ENCODE peak calls at places on chromosomes 6 and 20, in five cellular contexts. One of them, this sample, is unnamed.

GRCh38 chr20:18692453-18692852 is 104.6 kb downstream of the DTD1 start:
- DNase-seq in posterior vena cava: no peak
- DNase-seq in brain microvascular endothelial cell: no peak
- DNase-seq in SJSA1: no peak
- DNase-seq in stimulated activated effector memory CD8-positive, alpha-beta T cell treated with anti-CD3 and anti-CD28 coated beads, Interleukin-12 subunit alpha, Interleukin-12 subunit beta, amount 100 ng/mL, for 72 hours: no peak
- DNase-seq in this sample: no peak

GRCh38 chr6:68958327-68958726 is 323.2 kb downstream of the ADGRB3 start:
- DNase-seq in brain microvascular endothelial cell: no peak
- DNase-seq in SJSA1: no peak
- DNase-seq in posterior vena cava: no peak
- DNase-seq in stimulated activated effector memory CD8-positive, alpha-beta T cell treated with anti-CD3 and anti-CD28 coated beads, Interleukin-12 subunit alpha, Interleukin-12 subunit beta, amount 100 ng/mL, for 72 hours: no peak
- DNase-seq in this sample: no peak

GRCh38 chr6:137873273-137873762 is 6.3 kb downstream of the TNFAIP3 start:
- DNase-seq in brain microvascular endothelial cell: peak; percentile 93
- DNase-seq in SJSA1: peak; percentile 81
- DNase-seq in stimulated activated effector memory CD8-positive, alpha-beta T cell treated with anti-CD3 and anti-CD28 coated beads, Interleukin-12 subunit alpha, Interleukin-12 subunit beta, amount 100 ng/mL, for 72 hours: peak; percentile 82
- DNase-seq in posterior vena cava: no peak
- DNase-seq in this sample: no peak

GRCh38 chr20:38247166-38247509 is 13.4 kb downstream of the KIAA1755 start:
- DNase-seq in stimulated activated effector memory CD8-positive, alpha-beta T cell treated with anti-CD3 and anti-CD28 coated beads, Interleukin-12 subunit alpha, Interleukin-12 subunit beta, amount 100 ng/mL, for 72 hours: no peak
- DNase-seq in posterior vena cava: peak; percentile 54
- DNase-seq in SJSA1: no peak
- DNase-seq in brain microvascular endothelial cell: no peak
- DNase-seq in this sample: no peak

GRCh38 chr6:82573200-82573972 is 209.8 kb downstream of the TPBG start:
- DNase-seq in brain microvascular endothelial cell: no peak
- DNase-seq in stimulated activated effector memory CD8-positive, alpha-beta T cell treated with anti-CD3 and anti-CD28 coated beads, Interleukin-12 subunit alpha, Interleukin-12 subunit beta, amount 100 ng/mL, for 72 hours: no peak
- DNase-seq in posterior vena cava: no peak
- DNase-seq in SJSA1: no peak
- DNase-seq in this sample: no peak

GRCh38 chr20:41509801-41510200 is 108.4 kb downstream of the CHD6 start:
- DNase-seq in posterior vena cava: no peak
- DNase-seq in brain microvascular endothelial cell: peak; percentile 29
- DNase-seq in stimulated activated effector memory CD8-positive, alpha-beta T cell treated with anti-CD3 and anti-CD28 coated beads, Interleukin-12 subunit alpha, Interleukin-12 subunit beta, amount 100 ng/mL, for 72 hours: no peak
- DNase-seq in SJSA1: no peak
- DNase-seq in this sample: no peak

GRCh38 chr6:165986647-165987482 is 180.8 kb downstream of the TBXT start:
- DNase-seq in SJSA1: no peak
- DNase-seq in posterior vena cava: no peak
- DNase-seq in stimulated activated effector memory CD8-positive, alpha-beta T cell treated with anti-CD3 and anti-CD28 coated beads, Interleukin-12 subunit alpha, Interleukin-12 subunit beta, amount 100 ng/mL, for 72 hours: no peak
- DNase-seq in brain microvascular endothelial cell: no peak
- DNase-seq in this sample: no peak

GRCh38 chr6:43299338-43300293 is 1.6 kb downstream of the SLC22A7 start:
- DNase-seq in SJSA1: no peak
- DNase-seq in brain microvascular endothelial cell: no peak
- DNase-seq in posterior vena cava: peak; percentile 69
- DNase-seq in stimulated activated effector memory CD8-positive, alpha-beta T cell treated with anti-CD3 and anti-CD28 coated beads, Interleukin-12 subunit alpha, Interleukin-12 subunit beta, amount 100 ng/mL, for 72 hours: no peak
- DNase-seq in this sample: no peak

GRCh38 chr6:4358414-4359107 is 223.2 kb upstream of the ECI2 start:
- DNase-seq in posterior vena cava: peak; percentile 97
- DNase-seq in stimulated activated effector memory CD8-positive, alpha-beta T cell treated with anti-CD3 and anti-CD28 coated beads, Interleukin-12 subunit alpha, Interleukin-12 subunit beta, amount 100 ng/mL, for 72 hours: no peak
- DNase-seq in SJSA1: peak; percentile 99
- DNase-seq in brain microvascular endothelial cell: peak; percentile 100
- DNase-seq in this sample: peak; percentile 94

GRCh38 chr6:54719633-54720032 is 126.9 kb upstream of the FAM83B start:
- DNase-seq in brain microvascular endothelial cell: no peak
- DNase-seq in posterior vena cava: no peak
- DNase-seq in stimulated activated effector memory CD8-positive, alpha-beta T cell treated with anti-CD3 and anti-CD28 coated beads, Interleukin-12 subunit alpha, Interleukin-12 subunit beta, amount 100 ng/mL, for 72 hours: no peak
- DNase-seq in SJSA1: no peak
- DNase-seq in this sample: no peak

GRCh38 chr6:21504790-21505189 is 88.8 kb upstream of the SOX4 start:
- DNase-seq in SJSA1: no peak
- DNase-seq in posterior vena cava: no peak
- DNase-seq in brain microvascular endothelial cell: no peak
- DNase-seq in stimulated activated effector memory CD8-positive, alpha-beta T cell treated with anti-CD3 and anti-CD28 coated beads, Interleukin-12 subunit alpha, Interleukin-12 subunit beta, amount 100 ng/mL, for 72 hours: no peak
- DNase-seq in this sample: no peak

GRCh38 chr6:109702797-109703196 is 11.7 kb downstream of the FIG4 start:
- DNase-seq in SJSA1: no peak
- DNase-seq in brain microvascular endothelial cell: no peak
- DNase-seq in stimulated activated effector memory CD8-positive, alpha-beta T cell treated with anti-CD3 and anti-CD28 coated beads, Interleukin-12 subunit alpha, Interleukin-12 subunit beta, amount 100 ng/mL, for 72 hours: no peak
- DNase-seq in posterior vena cava: no peak
- DNase-seq in this sample: no peak

GRCh38 chr20:59580208-59580980 is 23.9 kb upstream of the PHACTR3 start:
- DNase-seq in brain microvascular endothelial cell: no peak
- DNase-seq in posterior vena cava: no peak
- DNase-seq in stimulated activated effector memory CD8-positive, alpha-beta T cell treated with anti-CD3 and anti-CD28 coated beads, Interleukin-12 subunit alpha, Interleukin-12 subunit beta, amount 100 ng/mL, for 72 hours: no peak
- DNase-seq in SJSA1: no peak
- DNase-seq in this sample: peak; percentile 64

GRCh38 chr20:31708839-31709534 is 13.7 kb downstream of the BCL2L1 start:
- DNase-seq in brain microvascular endothelial cell: no peak
- DNase-seq in posterior vena cava: no peak
- DNase-seq in SJSA1: no peak
- DNase-seq in stimulated activated effector memory CD8-positive, alpha-beta T cell treated with anti-CD3 and anti-CD28 coated beads, Interleukin-12 subunit alpha, Interleukin-12 subunit beta, amount 100 ng/mL, for 72 hours: no peak
- DNase-seq in this sample: no peak

GRCh38 chr6:1538348-1538747 is 71.4 kb upstream of the FOXC1 start:
- DNase-seq in brain microvascular endothelial cell: no peak
- DNase-seq in SJSA1: no peak
- DNase-seq in posterior vena cava: no peak
- DNase-seq in stimulated activated effector memory CD8-positive, alpha-beta T cell treated with anti-CD3 and anti-CD28 coated beads, Interleukin-12 subunit alpha, Interleukin-12 subunit beta, amount 100 ng/mL, for 72 hours: no peak
- DNase-seq in this sample: no peak

GRCh38 chr6:147689398-147689797 is 180.9 kb downstream of the SAMD5 start:
- DNase-seq in stimulated activated effector memory CD8-positive, alpha-beta T cell treated with anti-CD3 and anti-CD28 coated beads, Interleukin-12 subunit alpha, Interleukin-12 subunit beta, amount 100 ng/mL, for 72 hours: no peak
- DNase-seq in posterior vena cava: no peak
- DNase-seq in brain microvascular endothelial cell: no peak
- DNase-seq in SJSA1: no peak
- DNase-seq in this sample: no peak

GRCh38 chr6:131900231-131900630 is 50.9 kb downstream of the CCN2 start:
- DNase-seq in posterior vena cava: no peak
- DNase-seq in SJSA1: no peak
- DNase-seq in stimulated activated effector memory CD8-positive, alpha-beta T cell treated with anti-CD3 and anti-CD28 coated beads, Interleukin-12 subunit alpha, Interleukin-12 subunit beta, amount 100 ng/mL, for 72 hours: no peak
- DNase-seq in brain microvascular endothelial cell: no peak
- DNase-seq in this sample: no peak

GRCh38 chr6:17096657-17097056 is 5.2 kb upstream of the STMND1 start:
- DNase-seq in SJSA1: no peak
- DNase-seq in posterior vena cava: no peak
- DNase-seq in brain microvascular endothelial cell: no peak
- DNase-seq in stimulated activated effector memory CD8-positive, alpha-beta T cell treated with anti-CD3 and anti-CD28 coated beads, Interleukin-12 subunit alpha, Interleukin-12 subunit beta, amount 100 ng/mL, for 72 hours: no peak
- DNase-seq in this sample: no peak

GRCh38 chr20:47274449-47275108 is 81.9 kb downstream of the ZMYND8 start:
- DNase-seq in brain microvascular endothelial cell: peak; percentile 89
- DNase-seq in posterior vena cava: no peak
- DNase-seq in stimulated activated effector memory CD8-positive, alpha-beta T cell treated with anti-CD3 and anti-CD28 coated beads, Interleukin-12 subunit alpha, Interleukin-12 subunit beta, amount 100 ng/mL, for 72 hours: no peak
- DNase-seq in SJSA1: peak; percentile 64
- DNase-seq in this sample: no peak

GRCh38 chr20:17742426-17743130 is 42.8 kb downstream of the BANF2 start:
- DNase-seq in brain microvascular endothelial cell: no peak
- DNase-seq in posterior vena cava: no peak
- DNase-seq in stimulated activated effector memory CD8-positive, alpha-beta T cell treated with anti-CD3 and anti-CD28 coated beads, Interleukin-12 subunit alpha, Interleukin-12 subunit beta, amount 100 ng/mL, for 72 hours: no peak
- DNase-seq in SJSA1: no peak
- DNase-seq in this sample: no peak

GRCh38 chr6:121791396-121792315 is 356.2 kb downstream of the GJA1 start:
- DNase-seq in stimulated activated effector memory CD8-positive, alpha-beta T cell treated with anti-CD3 and anti-CD28 coated beads, Interleukin-12 subunit alpha, Interleukin-12 subunit beta, amount 100 ng/mL, for 72 hours: no peak
- DNase-seq in brain microvascular endothelial cell: no peak
- DNase-seq in posterior vena cava: no peak
- DNase-seq in SJSA1: no peak
- DNase-seq in this sample: no peak

GRCh38 chr6:138160329-138161117 is 1.2 kb upstream of the ARFGEF3 start:
- DNase-seq in stimulated activated effector memory CD8-positive, alpha-beta T cell treated with anti-CD3 and anti-CD28 coated beads, Interleukin-12 subunit alpha, Interleukin-12 subunit beta, amount 100 ng/mL, for 72 hours: no peak
- DNase-seq in brain microvascular endothelial cell: no peak
- DNase-seq in posterior vena cava: no peak
- DNase-seq in SJSA1: no peak
- DNase-seq in this sample: no peak

GRCh38 chr6:159701413-159701999 is 8.5 kb upstream of the SOD2 start:
- DNase-seq in SJSA1: peak; percentile 49
- DNase-seq in brain microvascular endothelial cell: peak; percentile 37
- DNase-seq in posterior vena cava: no peak
- DNase-seq in stimulated activated effector memory CD8-positive, alpha-beta T cell treated with anti-CD3 and anti-CD28 coated beads, Interleukin-12 subunit alpha, Interleukin-12 subunit beta, amount 100 ng/mL, for 72 hours: no peak
- DNase-seq in this sample: no peak

This sample was measured in cardiac septum.